ENCODE peak calls at places on chromosomes 1 and 21, in six cellular contexts. One of them, this sample, is unnamed.

GRCh38 chr1:2132222-2133038 is 62.1 kb downstream of the FAAP20 start:
- DNase-seq in HS-27A: no peak
- DNase-seq in NCI-H1417: peak; percentile 37
- DNase-seq in cardiac septum: no peak
- DNase-seq in bronchial epithelial cell: peak; percentile 75
- DNase-seq in stromal cell of bone marrow: peak; percentile 55
- DNase-seq in this sample: peak; percentile 64

GRCh38 chr1:166040223-166040622 is 126.6 kb downstream of the FAM78B start:
- DNase-seq in HS-27A: no peak
- DNase-seq in NCI-H1417: peak; percentile 80
- DNase-seq in cardiac septum: no peak
- DNase-seq in bronchial epithelial cell: no peak
- DNase-seq in stromal cell of bone marrow: no peak
- DNase-seq in this sample: no peak

GRCh38 chr21:46223217-46223616 is 5.4 kb downstream of the LSS start:
- DNase-seq in HS-27A: no peak
- DNase-seq in NCI-H1417: no peak
- DNase-seq in cardiac septum: no peak
- DNase-seq in bronchial epithelial cell: no peak
- DNase-seq in stromal cell of bone marrow: no peak
- DNase-seq in this sample: no peak

GRCh38 chr1:93694833-93695232 is 13.2 kb upstream of the BCAR3 start:
- DNase-seq in HS-27A: no peak
- DNase-seq in NCI-H1417: no peak
- DNase-seq in cardiac septum: no peak
- DNase-seq in bronchial epithelial cell: peak; percentile 86
- DNase-seq in stromal cell of bone marrow: no peak
- DNase-seq in this sample: no peak

GRCh38 chr1:223203011-223203410 is 60.0 kb upstream of the TLR5 start:
- DNase-seq in HS-27A: no peak
- DNase-seq in NCI-H1417: no peak
- DNase-seq in cardiac septum: no peak
- DNase-seq in bronchial epithelial cell: no peak
- DNase-seq in stromal cell of bone marrow: no peak
- DNase-seq in this sample: no peak

GRCh38 chr1:112477550-112477949 is 31.2 kb upstream of the WNT2B start:
- DNase-seq in HS-27A: no peak
- DNase-seq in NCI-H1417: no peak
- DNase-seq in cardiac septum: no peak
- DNase-seq in bronchial epithelial cell: no peak
- DNase-seq in stromal cell of bone marrow: no peak
- DNase-seq in this sample: no peak

GRCh38 chr1:44820945-44821715 is 12.8 kb downstream of the BTBD19 start:
- DNase-seq in HS-27A: no peak
- DNase-seq in NCI-H1417: no peak
- DNase-seq in cardiac septum: no peak
- DNase-seq in bronchial epithelial cell: no peak
- DNase-seq in stromal cell of bone marrow: no peak
- DNase-seq in this sample: no peak

GRCh38 chr1:181033799-181034391 is at the start of gene MR1:
- DNase-seq in HS-27A: peak; percentile 62
- DNase-seq in NCI-H1417: no peak
- DNase-seq in cardiac septum: no peak
- DNase-seq in bronchial epithelial cell: peak; percentile 89
- DNase-seq in stromal cell of bone marrow: peak; percentile 87
- DNase-seq in this sample: peak; percentile 38

GRCh38 chr1:24693827-24694379 is 50.8 kb downstream of the SRRM1 start:
- DNase-seq in HS-27A: no peak
- DNase-seq in NCI-H1417: no peak
- DNase-seq in cardiac septum: no peak
- DNase-seq in bronchial epithelial cell: no peak
- DNase-seq in stromal cell of bone marrow: no peak
- DNase-seq in this sample: no peak

GRCh38 chr1:5509664-5510452 is 482.4 kb downstream of the NPHP4 start:
- DNase-seq in HS-27A: no peak
- DNase-seq in NCI-H1417: peak; percentile 39
- DNase-seq in cardiac septum: peak; percentile 81
- DNase-seq in bronchial epithelial cell: peak; percentile 16
- DNase-seq in stromal cell of bone marrow: no peak
- DNase-seq in this sample: peak; percentile 8

GRCh38 chr1:1398677-1399186 is 403 bp downstream of the CCNL2 start:
- DNase-seq in HS-27A: no peak
- DNase-seq in NCI-H1417: no peak
- DNase-seq in cardiac septum: no peak
- DNase-seq in bronchial epithelial cell: no peak
- DNase-seq in stromal cell of bone marrow: no peak
- DNase-seq in this sample: no peak

GRCh38 chr1:81160696-81161095 is 640.0 kb upstream of the ADGRL2 start:
- DNase-seq in HS-27A: no peak
- DNase-seq in NCI-H1417: no peak
- DNase-seq in cardiac septum: no peak
- DNase-seq in bronchial epithelial cell: no peak
- DNase-seq in stromal cell of bone marrow: no peak
- DNase-seq in this sample: no peak

GRCh38 chr1:206784471-206784903 is 12.2 kb upstream of the IL10 start:
- DNase-seq in HS-27A: no peak
- DNase-seq in NCI-H1417: no peak
- DNase-seq in cardiac septum: no peak
- DNase-seq in bronchial epithelial cell: no peak
- DNase-seq in stromal cell of bone marrow: no peak
- DNase-seq in this sample: no peak

GRCh38 chr1:40495315-40495903 is 13.2 kb upstream of the EXO5 start:
- DNase-seq in HS-27A: no peak
- DNase-seq in NCI-H1417: no peak
- DNase-seq in cardiac septum: no peak
- DNase-seq in bronchial epithelial cell: no peak
- DNase-seq in stromal cell of bone marrow: no peak
- DNase-seq in this sample: no peak

GRCh38 chr1:40633563-40634376 is 31.7 kb downstream of the RIMS3 start:
- DNase-seq in HS-27A: no peak
- DNase-seq in NCI-H1417: no peak
- DNase-seq in cardiac septum: peak; percentile 69
- DNase-seq in bronchial epithelial cell: no peak
- DNase-seq in stromal cell of bone marrow: no peak
- DNase-seq in this sample: no peak

GRCh38 chr1:101025680-101026393 is at the start of gene DPH5:
- DNase-seq in HS-27A: peak; percentile 83
- DNase-seq in NCI-H1417: peak; percentile 92
- DNase-seq in cardiac septum: peak; percentile 96
- DNase-seq in bronchial epithelial cell: peak; percentile 81
- DNase-seq in stromal cell of bone marrow: peak; percentile 86
- DNase-seq in this sample: peak; percentile 88

GRCh38 chr1:171590022-171590421 is 32.0 kb upstream of the MYOCOS start:
- DNase-seq in HS-27A: no peak
- DNase-seq in NCI-H1417: no peak
- DNase-seq in cardiac septum: no peak
- DNase-seq in bronchial epithelial cell: no peak
- DNase-seq in stromal cell of bone marrow: peak; percentile 65
- DNase-seq in this sample: no peak

This sample was measured in T1000.